ENCODE peak calls at places on chromosomes 6 and 20, in seven cellular contexts. Z, M, D, Y, E, R and U are unnamed samples.

GRCh38 chr20:14963262-14963663 is 625.9 kb upstream of the FLRT3 start:
- DNase-seq in Z (peak; percentile 78), M (no peak), D (no peak), Y (peak; percentile 31), E (no peak), R (no peak), U (no peak)

GRCh38 chr6:32079566-32080290 is 29.4 kb downstream of the TNXB start:
- DNase-seq in Z (no peak), M (no peak), D (no peak), Y (no peak), E (no peak), R (no peak), U (no peak)

GRCh38 chr6:19444481-19444880 is 392.7 kb upstream of the ID4 start:
- DNase-seq in Z (no peak), M (peak; percentile 7), D (no peak), Y (no peak), E (no peak), R (no peak), U (no peak)

GRCh38 chr6:141700836-141701235 is 431.9 kb upstream of the GJE1 start:
- DNase-seq in Z (no peak), M (peak; percentile 28), D (no peak), Y (no peak), E (no peak), R (no peak), U (no peak)

GRCh38 chr6:161100072-161100471 is 108.5 kb downstream of the MAP3K4 start:
- DNase-seq in Z (no peak), M (no peak), D (no peak), Y (no peak), E (no peak), R (no peak), U (no peak)

GRCh38 chr6:113050010-113050893 is 703.1 kb downstream of the RFPL4B start:
- DNase-seq in Z (no peak), M (peak; percentile 44), D (no peak), Y (no peak), E (no peak), R (no peak), U (no peak)

GRCh38 chr6:47495207-47495606 is 17.6 kb downstream of the CD2AP start:
- DNase-seq in Z (no peak), M (no peak), D (no peak), Y (no peak), E (no peak), R (no peak), U (no peak)

GRCh38 chr6:18506387-18507017 is 119.4 kb downstream of the RNF144B start:
- DNase-seq in Z (no peak), M (peak; percentile 43), D (no peak), Y (no peak), E (no peak), R (no peak), U (no peak)

GRCh38 chr20:39029324-39029820 is 67.2 kb downstream of the DHX35 start:
- DNase-seq in Z (no peak), M (no peak), D (no peak), Y (no peak), E (no peak), R (no peak), U (no peak)

GRCh38 chr20:35306931-35307517 is 14.8 kb upstream of the FAM83C start:
- DNase-seq in Z (peak; percentile 84), M (peak; percentile 84), D (peak; percentile 80), Y (no peak), E (no peak), R (peak; percentile 63), U (no peak)

GRCh38 chr6:163529605-163530004 is 115.1 kb downstream of the QKI start:
- DNase-seq in Z (peak; percentile 13), M (peak; percentile 92), D (no peak), Y (no peak), E (no peak), R (no peak), U (no peak)

GRCh38 chr6:99822741-99823512 is 171.1 kb downstream of the MCHR2 start:
- DNase-seq in Z (peak; percentile 55), M (peak; percentile 82), D (no peak), Y (peak; percentile 11), E (no peak), R (no peak), U (no peak)

GRCh38 chr6:79548310-79548709 is 11.1 kb upstream of the LCA5 start:
- DNase-seq in Z (no peak), M (no peak), D (no peak), Y (peak; percentile 27), E (no peak), R (no peak), U (no peak)

GRCh38 chr6:27864906-27865883 is 47.0 kb downstream of the OR2B2 start:
- DNase-seq in Z (peak; percentile 87), M (peak; percentile 99), D (peak; percentile 86), Y (peak; percentile 80), E (peak; percentile 59), R (peak; percentile 61), U (no peak)

GRCh38 chr6:14450133-14451040 is 332.8 kb downstream of the CD83 start:
- DNase-seq in Z (no peak), M (peak; percentile 21), D (no peak), Y (no peak), E (no peak), R (no peak), U (no peak)

GRCh38 chr20:61447950-61448349 is 195.9 kb downstream of the CDH4 start:
- DNase-seq in Z (no peak), M (no peak), D (no peak), Y (no peak), E (no peak), R (no peak), U (no peak)

GRCh38 chr6:4687989-4688947 is 87.9 kb upstream of the CDYL start:
- DNase-seq in Z (peak; percentile 76), M (peak; percentile 88), D (no peak), Y (no peak), E (no peak), R (no peak), U (no peak)

GRCh38 chr20:50112512-50113419 is at the start of gene UBE2V1:
- DNase-seq in Z (peak; percentile 89), M (peak; percentile 81), D (peak; percentile 88), Y (peak; percentile 89), E (peak; percentile 90), R (peak; percentile 94), U (peak; percentile 88)
- TF ChIP-seq POLR2A in Z (peak; percentile 85), M (peak; percentile 84), D (peak; percentile 84), Y (peak; percentile 79), E (peak; percentile 79), R (no peak), U (peak; percentile 44)

DNA sequence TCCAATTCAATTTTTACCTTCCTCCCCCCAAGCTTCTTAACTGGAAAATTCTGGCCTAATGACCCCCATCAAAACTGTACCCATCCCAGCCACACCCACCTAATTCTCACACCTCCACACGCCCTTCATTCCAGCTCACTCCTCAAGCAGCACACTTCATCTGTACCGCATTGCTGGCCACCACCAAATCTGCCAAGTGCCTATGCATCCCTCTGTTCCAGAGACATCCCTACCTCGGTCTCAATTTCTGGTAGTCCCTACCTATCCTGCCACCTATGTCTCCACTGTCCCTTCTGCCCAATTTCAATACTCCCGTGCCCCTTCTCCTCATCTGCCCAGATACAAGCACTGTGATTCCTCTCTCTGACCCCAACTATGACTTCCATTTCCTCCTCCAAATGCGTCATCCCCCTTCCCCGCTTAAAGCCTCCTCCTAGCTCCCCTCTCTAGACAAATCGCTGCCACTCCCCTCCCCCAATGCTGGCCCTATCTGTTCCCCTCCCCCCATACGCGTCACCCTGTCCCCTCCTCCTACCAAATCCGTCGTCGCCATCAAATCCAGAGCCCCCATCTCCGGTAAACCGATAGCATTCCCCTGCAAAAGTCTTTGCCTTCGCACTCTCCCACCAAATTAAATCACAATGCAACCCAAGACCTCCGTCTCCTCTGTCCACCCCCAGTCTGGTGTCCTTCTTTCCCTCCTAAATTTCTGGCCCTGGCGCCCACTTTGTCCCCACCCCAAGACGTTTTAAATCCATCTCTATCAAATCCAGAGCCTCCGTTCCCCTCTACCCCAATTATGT is 1.2 kb downstream of the MTCH1 start:
- DNase-seq in Z (peak; percentile 41), M (peak; percentile 87), D (peak; percentile 67), Y (no peak), E (peak; percentile 74), R (no peak), U (no peak)
- H3K4me3 ChIP-seq in Z (peak overlapping the region; percentile 100), M (peak overlapping the region; percentile 97), D (peak overlapping the region; percentile 92), Y (peak overlapping the region; percentile 99), E (peak overlapping the region; percentile 95), R (peak overlapping the region; percentile 96), U (peak overlapping the region; percentile 98)

DNA sequence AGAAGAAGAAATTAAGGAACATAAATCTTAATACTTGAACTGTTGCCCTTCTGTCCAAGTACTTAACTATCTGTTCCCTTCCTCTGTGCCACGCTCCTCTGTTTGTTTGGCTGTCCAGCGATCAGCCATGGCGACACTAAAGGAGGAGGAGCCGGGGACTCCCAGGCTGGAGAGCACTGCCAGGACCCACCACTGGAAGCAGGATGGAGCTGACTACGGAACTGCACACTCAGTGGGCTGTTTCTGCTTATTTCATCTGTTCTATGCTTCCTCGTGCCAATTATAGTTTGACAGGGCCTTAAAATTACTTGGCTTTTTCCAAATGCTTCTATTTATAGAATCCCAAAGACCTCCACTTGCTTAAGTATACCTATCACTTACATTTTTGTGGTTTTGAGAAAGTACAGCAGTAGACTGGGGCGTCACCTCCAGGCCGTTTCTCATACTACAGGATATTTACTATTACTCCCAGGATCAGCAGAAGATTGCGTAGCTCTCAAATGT is 17.1 kb downstream of the IRF4 start:
- DNase-seq in Z (peak; percentile 55), M (peak; percentile 38), D (no peak), Y (no peak), E (no peak), R (no peak), U (no peak)
- TF ChIP-seq CTCF in Z (peak; percentile 35), M (peak; percentile 40), D (peak; percentile 53), Y (no peak), E (no peak), R (no peak), U (no peak)

GRCh38 chr6:43453831-43454230 is 1.5 kb downstream of the DLK2 start:
- DNase-seq in Z (no peak), M (no peak), D (no peak), Y (no peak), E (no peak), R (no peak), U (no peak)

GRCh38 chr6:43452896-43453295 is 2.5 kb downstream of the DLK2 start:
- DNase-seq in Z (no peak), M (no peak), D (no peak), Y (no peak), E (no peak), R (no peak), U (no peak)

GRCh38 chr6:43456737-43457126 is 1.4 kb upstream of the DLK2 start:
- DNase-seq in Z (no peak), M (no peak), D (no peak), Y (no peak), E (no peak), R (no peak), U (no peak)

GRCh38 chr6:43455034-43455747 is at the start of gene DLK2:
- DNase-seq in Z (no peak), M (no peak), D (peak; percentile 58), Y (no peak), E (no peak), R (no peak), U (no peak)

DNA sequence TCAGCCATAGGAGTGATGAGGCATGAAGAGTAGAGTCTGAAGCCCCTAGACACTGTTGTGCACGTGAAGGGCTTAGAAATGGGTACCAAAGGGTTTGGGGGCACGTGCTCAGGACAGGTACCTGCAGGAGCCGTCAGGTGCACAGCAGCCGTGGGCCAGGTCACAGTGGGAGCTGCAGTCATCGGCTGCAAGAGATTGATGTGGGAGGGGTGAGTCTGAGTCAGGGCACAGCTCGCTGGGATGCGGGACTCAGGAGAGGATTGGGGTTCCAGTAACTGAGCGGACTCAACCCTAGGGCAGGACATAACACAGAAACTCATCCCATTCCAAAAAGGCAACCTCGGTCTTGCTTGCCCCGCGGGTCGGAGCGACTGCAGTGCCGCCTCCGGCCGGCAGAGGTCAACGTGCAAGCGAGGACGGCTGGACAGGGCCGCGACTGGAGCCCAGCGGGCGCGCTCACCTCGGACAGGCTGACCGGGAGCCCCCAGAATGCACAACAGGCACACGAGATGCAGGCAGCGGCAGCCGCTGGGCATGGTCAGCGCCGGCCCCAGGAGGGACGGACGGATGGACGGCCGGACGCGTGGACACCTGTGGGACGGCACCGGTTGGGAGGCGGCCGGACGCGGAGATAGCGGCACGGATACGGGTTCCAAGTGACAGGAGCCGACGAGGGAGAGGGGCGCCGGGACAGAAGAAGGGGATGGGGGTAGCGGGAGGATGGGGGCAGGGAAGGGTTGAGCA is 886 bp downstream of the DLK2 start:
- DNase-seq in Z (peak; percentile 88), M (peak; percentile 81), D (peak; percentile 98), Y (peak; percentile 84), E (peak; percentile 75), R (peak; percentile 88), U (peak; percentile 79)
- TF ChIP-seq POLR2A in Z (no peak), M (no peak), D (no peak), Y (no peak), E (no peak), R (no peak), U (no peak)